ENCODE peak calls at places on chromosome 1, in six cellular contexts. P is A549, B is sigmoid colon, X is activated gamma-delta T cell treated with Interleukin-2 at 50 U/mL for 16 hours, R is SHP77, Q is NCI-H1436. T is an unnamed sample.

GRCh38 chr1:41361495-41362356 is 492 bp downstream of the FOXO6 start:
- DNase-seq in B (no peak), X (no peak), R (peak), Q (no peak), P (no peak), T (no peak)

GRCh38 chr1:7187121-7187510 is 401.9 kb downstream of the CAMTA1 start:
- DNase-seq in Q (no peak), P (no peak), X (no peak), R (no peak), B (no peak), T (no peak)

GRCh38 chr1:223319373-223319772 is 44.6 kb downstream of the SUSD4 start:
- DNase-seq in Q (no peak), P (no peak), B (no peak), X (no peak), R (no peak), T (no peak)

GRCh38 chr1:86872086-86872485 is 41.8 kb downstream of the SELENOF start:
- DNase-seq in X (no peak), R (no peak), Q (no peak), P (no peak), B (no peak), T (peak)

GRCh38 chr1:213244664-213245091 is 193.6 kb downstream of the RPS6KC1 start:
- DNase-seq in R (peak), X (peak), P (peak), Q (peak), B (no peak), T (peak)

GRCh38 chr1:6183520-6183989 is 3.4 kb upstream of the CHD5 start:
- DNase-seq in R (no peak), X (no peak), Q (no peak), B (no peak), P (no peak), T (no peak)

GRCh38 chr1:224333939-224334701 is 4.1 kb upstream of the NVL start:
- DNase-seq in Q (no peak), R (no peak), P (no peak), B (no peak), X (no peak), T (no peak)

GRCh38 chr1:64598100-64598571 is 128.2 kb downstream of the CACHD1 start:
- DNase-seq in R (no peak), Q (no peak), B (no peak), P (peak), X (no peak), T (no peak)

GRCh38 chr1:110339427-110340206 is 440 bp downstream of the RBM15 start:
- DNase-seq in P (peak), X (peak), Q (peak), B (no peak), R (peak), T (peak)